ENCODE peak calls at places on chromosomes 1 and 21, in nine cellular contexts. K, B, G, S, T, U, L, W and V are unnamed samples.

GRCh38 chr1:207793327-207793726 is 41.5 kb downstream of the CD46 start:
- DNase-seq in K (no peak), G (no peak), B (no peak), T (no peak), U (no peak), W (no peak), L (no peak), S (no peak), V (no peak)

GRCh38 chr1:31782766-31783410 is 18.7 kb upstream of the ADGRB2 start:
- DNase-seq in W (no peak), B (peak), T (no peak), G (no peak), L (no peak), K (no peak), S (no peak), U (no peak), V (no peak)

GRCh38 chr1:230149751-230150584 is 82.9 kb downstream of the GALNT2 start:
- DNase-seq in T (no peak), S (no peak), K (no peak), U (no peak), B (no peak), W (no peak), G (no peak), L (no peak), V (no peak)

GRCh38 chr1:84073266-84073665 is 70.8 kb upstream of the PRKACB start:
- DNase-seq in B (no peak), U (no peak), G (no peak), S (no peak), K (no peak), T (peak), W (no peak), L (no peak), V (no peak)

GRCh38 chr21:35226302-35226701 is 177.2 kb upstream of the RUNX1 start:
- DNase-seq in B (no peak), S (no peak), T (peak), W (no peak), L (no peak), U (no peak), K (no peak), G (peak), V (no peak)

GRCh38 chr1:4657920-4658585 is 3.6 kb downstream of the AJAP1 start:
- DNase-seq in T (no peak), L (no peak), G (no peak), W (peak), K (no peak), B (no peak), S (peak), U (no peak), V (no peak)

GRCh38 chr1:181056560-181056959 is 22.8 kb downstream of the MR1 start:
- DNase-seq in T (no peak), G (no peak), L (no peak), S (no peak), U (no peak), K (no peak), W (no peak), B (no peak), V (no peak)

GRCh38 chr1:230781596-230781995 is 34.4 kb downstream of the CAPN9 start:
- DNase-seq in B (no peak), S (no peak), G (no peak), U (no peak), L (no peak), T (no peak), K (no peak), W (no peak), V (no peak)

GRCh38 chr1:227808566-227808965 is 6.9 kb upstream of the PRSS38 start:
- DNase-seq in K (peak), W (no peak), G (no peak), B (no peak), S (no peak), U (no peak), L (no peak), T (peak), V (no peak)

GRCh38 chr1:227889863-227890405 is 57.8 kb downstream of the WNT9A start:
- DNase-seq in U (no peak), S (no peak), L (peak), W (no peak), K (no peak), T (no peak), B (no peak), G (no peak), V (no peak)

GRCh38 chr21:34202553-34203332 is 129.4 kb downstream of the MRPS6 start:
- DNase-seq in B (no peak), U (no peak), G (peak), K (peak), S (peak), T (no peak), L (no peak), W (peak), V (no peak)

GRCh38 chr1:109969430-109969829 is 15.1 kb upstream of the AHCYL1 start:
- DNase-seq in T (peak), S (no peak), G (no peak), K (no peak), L (no peak), W (no peak), B (no peak), U (no peak), V (no peak)

GRCh38 chr1:187465441-187465840 is 636.7 kb downstream of the PLA2G4A start:
- DNase-seq in W (no peak), B (no peak), T (no peak), U (no peak), L (no peak), K (no peak), G (no peak), S (no peak), V (no peak)

GRCh38 chr21:35367558-35367957 is 318.5 kb upstream of the RUNX1 start:
- DNase-seq in T (peak), B (no peak), S (no peak), L (no peak), G (no peak), W (no peak), U (no peak), K (no peak), V (no peak)

GRCh38 chr1:10674700-10675598 is 121.5 kb downstream of the CASZ1 start:
- DNase-seq in G (no peak), B (no peak), U (no peak), L (no peak), W (no peak), K (no peak), T (no peak), S (no peak), V (no peak)

GRCh38 chr1:85048296-85049064 is at the start of gene MCOLN3:
- DNase-seq in L (peak), G (peak), S (no peak), B (peak), U (peak), T (peak), W (peak), K (peak), V (peak)

GRCh38 chr1:119743776-119744597 is 24.7 kb downstream of the HMGCS2 start:
- DNase-seq in W (peak), B (peak), K (peak), L (peak), G (peak), S (peak), T (peak), U (peak), V (peak)

GRCh38 chr1:59678065-59678808 is 136.5 kb upstream of the HOOK1 start:
- DNase-seq in G (no peak), K (no peak), B (no peak), S (no peak), U (no peak), L (no peak), W (no peak), T (no peak), V (no peak)

GRCh38 chr1:67390041-67390887 is 39.9 kb downstream of the SERBP1 start:
- DNase-seq in T (peak), S (no peak), U (peak), B (no peak), L (no peak), K (no peak), G (no peak), W (no peak), V (no peak)

GRCh38 chr1:226568077-226568831 is 19.7 kb downstream of the STUM start:
- DNase-seq in G (no peak), B (peak), U (no peak), S (no peak), K (peak), L (peak), T (peak), W (peak), V (no peak)

GRCh38 chr1:76826072-76826827 is 41.0 kb upstream of the ST6GALNAC5 start:
- DNase-seq in L (no peak), G (no peak), K (no peak), U (peak), W (no peak), S (no peak), B (no peak), T (peak), V (no peak)

GRCh38 chr1:101242331-101243050 is 5.7 kb downstream of the S1PR1 start:
- DNase-seq in S (no peak), L (no peak), G (no peak), T (no peak), K (no peak), U (no peak), B (no peak), W (no peak), V (no peak)

GRCh38 chr21:32499249-32500055 is 85.9 kb downstream of the TCP10L start:
- DNase-seq in S (no peak), L (no peak), U (no peak), G (no peak), T (peak), W (no peak), B (no peak), K (no peak), V (no peak)

GRCh38 chr21:45972353-45972715 is 9.2 kb upstream of the COL6A1 start:
- DNase-seq in S (no peak), W (peak), U (no peak), L (peak), G (peak), T (peak), B (peak), K (no peak), V (no peak)

GRCh38 chr1:27597036-27597435 is 6.9 kb downstream of the AHDC1 start:
- DNase-seq in S (no peak), W (no peak), G (no peak), B (no peak), U (no peak), T (no peak), L (no peak), K (no peak), V (no peak)

GRCh38 chr1:66445492-66446181 is 88.3 kb upstream of the SGIP1 start:
- DNase-seq in T (no peak), W (no peak), S (peak), B (no peak), U (no peak), G (no peak), L (no peak), K (no peak), V (no peak)

GRCh38 chr1:232183802-232184201 is 446.1 kb downstream of the SIPA1L2 start:
- DNase-seq in K (no peak), L (no peak), W (no peak), G (no peak), B (no peak), S (no peak), U (no peak), T (no peak), V (no peak)

GRCh38 chr1:32249831-32250525 is 1.1 kb upstream of the LCK start:
- DNase-seq in B (no peak), S (no peak), K (no peak), G (peak), W (no peak), L (peak), U (peak), T (no peak), V (peak)

GRCh38 chr1:84356881-84357280 is 41.4 kb upstream of the DNASE2B start:
- DNase-seq in L (no peak), G (no peak), U (no peak), T (no peak), B (no peak), S (no peak), W (no peak), K (no peak), V (no peak)

GRCh38 chr1:41418868-41419583 is 57.8 kb downstream of the FOXO6 start:
- DNase-seq in U (peak), S (no peak), W (no peak), L (no peak), B (peak), K (peak), G (peak), T (peak), V (no peak)

GRCh38 chr1:58982259-58982998 is 198.6 kb upstream of the JUN start:
- DNase-seq in B (no peak), W (peak), S (no peak), L (peak), K (no peak), G (peak), U (no peak), T (peak), V (no peak)

GRCh38 chr1:184624626-184625025 is 130.0 kb downstream of the EDEM3 start:
- DNase-seq in B (no peak), L (no peak), G (no peak), S (no peak), K (no peak), W (no peak), T (peak), U (peak), V (no peak)

GRCh38 chr1:219031821-219032220 is 141.9 kb upstream of the LYPLAL1 start:
- DNase-seq in G (no peak), K (peak), S (no peak), U (no peak), L (no peak), T (no peak), W (no peak), B (no peak), V (no peak)

GRCh38 chr1:1118011-1118892 is 2.4 kb upstream of the C1orf159 start:
- DNase-seq in S (no peak), L (peak), G (no peak), B (peak), U (no peak), K (no peak), T (no peak), W (no peak), V (no peak)

GRCh38 chr1:159600894-159601293 is 13.3 kb downstream of the APCS start:
- DNase-seq in G (no peak), B (no peak), U (no peak), L (no peak), K (no peak), T (no peak), S (no peak), W (no peak), V (no peak)
- H3K27ac ChIP-seq in G (no peak), B (no peak), U (no peak), L (no peak), K (peak), T (no peak), S (no peak), W (no peak), V (no peak)

DNA sequence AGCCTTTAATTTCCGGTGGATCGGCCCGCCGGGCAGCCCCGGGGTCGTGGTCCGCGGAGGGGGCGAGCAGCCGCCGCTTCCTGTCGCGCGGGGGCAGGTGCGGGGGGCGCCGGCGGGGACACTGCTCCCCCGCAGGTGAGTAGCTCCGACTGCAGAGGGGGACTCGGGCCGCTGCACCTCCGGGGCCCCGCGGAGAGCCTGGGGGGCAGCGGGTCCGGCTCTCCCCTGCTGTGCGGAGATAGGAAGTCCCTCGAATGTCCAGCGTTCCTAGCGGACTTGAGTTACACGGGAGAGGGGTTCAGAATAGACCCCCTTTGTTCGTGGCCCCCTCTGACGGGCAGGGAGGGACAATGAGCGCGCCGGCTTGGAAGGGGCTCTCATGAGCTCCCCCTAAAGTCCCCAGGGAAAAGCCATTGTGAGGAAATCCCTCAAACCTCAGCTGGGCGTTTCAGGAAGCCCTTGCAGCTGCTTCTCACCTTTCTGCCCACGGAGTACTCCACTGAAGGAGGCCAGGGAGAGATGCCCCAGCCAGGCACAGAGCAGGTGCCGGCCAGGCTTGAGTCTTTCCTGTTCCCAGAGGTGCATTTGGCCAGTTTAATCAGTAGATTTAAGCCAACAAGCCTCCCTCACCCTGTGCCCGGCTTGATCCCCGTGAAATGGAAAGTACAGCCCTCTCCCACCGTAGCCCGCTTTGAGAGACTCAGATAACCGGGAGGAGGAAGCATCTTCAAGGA is 925 bp downstream of the PDE9A start:
- DNase-seq in S (no peak), B (no peak), K (peak), U (no peak), L (no peak), W (peak), T (no peak), G (no peak), V (peak)
- H3K27ac ChIP-seq in S (peak), B (peak), K (peak), U (no peak), L (no peak), W (no peak), T (no peak), G (no peak), V (peak)

DNA sequence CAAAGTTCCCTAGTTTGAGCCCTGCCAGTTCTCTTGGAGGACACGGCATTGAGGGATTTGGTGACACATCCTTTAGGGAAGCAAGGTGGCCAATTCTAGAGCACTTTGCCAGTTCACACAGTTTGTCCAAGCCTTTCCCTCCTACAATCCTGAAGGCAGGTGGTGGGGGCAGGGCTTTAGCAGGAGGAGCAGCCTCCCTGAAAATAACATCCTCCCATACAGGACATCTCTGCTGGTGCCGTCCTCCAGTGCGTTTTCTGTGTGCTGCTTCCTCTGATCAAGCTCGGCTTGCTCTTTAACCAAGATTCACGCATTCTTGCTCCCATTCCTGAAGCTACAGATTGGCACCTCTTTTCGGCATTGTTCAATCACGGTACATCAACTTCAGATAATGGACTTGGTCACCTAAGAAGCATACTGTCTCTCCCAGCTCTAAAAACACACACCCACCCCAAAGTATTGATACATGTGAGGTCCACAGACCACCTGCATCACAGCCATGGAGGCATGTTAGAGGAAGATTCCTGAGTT is 7.5 kb upstream of the DPT start:
- DNase-seq in W (no peak), B (no peak), T (no peak), G (no peak), K (no peak), U (no peak), S (no peak), L (no peak), V (no peak)
- H3K27ac ChIP-seq in W (no peak), B (no peak), T (no peak), G (no peak), K (no peak), U (no peak), S (no peak), L (no peak), V (no peak)

GRCh38 chr1:157025856-157026255 is 19.7 kb downstream of the ARHGEF11 start:
- DNase-seq in B (no peak), W (no peak), U (no peak), G (no peak), L (no peak), K (no peak), S (no peak), T (peak), V (no peak)
- H3K27ac ChIP-seq in B (no peak), W (no peak), U (no peak), G (no peak), L (no peak), K (no peak), S (no peak), T (peak), V (no peak)

DNA sequence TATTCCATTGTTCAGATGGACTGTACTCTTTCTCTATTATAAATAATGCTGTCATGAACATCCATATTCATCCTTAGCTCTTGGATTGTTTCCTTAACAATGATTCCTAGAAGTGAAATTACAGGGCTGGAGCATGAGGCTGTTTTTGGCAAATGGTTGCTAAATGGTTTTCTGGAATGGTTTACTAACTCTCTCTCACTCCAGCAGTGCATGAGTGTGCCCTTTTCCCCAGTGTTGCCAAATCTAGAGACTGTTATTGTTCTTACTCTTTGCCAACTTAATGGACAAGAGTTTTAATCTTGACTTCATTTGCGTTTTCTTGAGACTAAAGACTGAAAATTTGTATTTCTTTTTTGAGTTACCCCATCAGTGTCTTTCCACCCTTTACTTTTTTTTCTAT is 113.0 kb downstream of the PAPPA2 start:
- DNase-seq in B (no peak), K (no peak), G (no peak), W (no peak), L (no peak), S (no peak), U (no peak), T (peak), V (no peak)
- H3K27ac ChIP-seq in B (no peak), K (no peak), G (no peak), W (no peak), L (no peak), S (no peak), U (no peak), T (no peak), V (no peak)

DNA sequence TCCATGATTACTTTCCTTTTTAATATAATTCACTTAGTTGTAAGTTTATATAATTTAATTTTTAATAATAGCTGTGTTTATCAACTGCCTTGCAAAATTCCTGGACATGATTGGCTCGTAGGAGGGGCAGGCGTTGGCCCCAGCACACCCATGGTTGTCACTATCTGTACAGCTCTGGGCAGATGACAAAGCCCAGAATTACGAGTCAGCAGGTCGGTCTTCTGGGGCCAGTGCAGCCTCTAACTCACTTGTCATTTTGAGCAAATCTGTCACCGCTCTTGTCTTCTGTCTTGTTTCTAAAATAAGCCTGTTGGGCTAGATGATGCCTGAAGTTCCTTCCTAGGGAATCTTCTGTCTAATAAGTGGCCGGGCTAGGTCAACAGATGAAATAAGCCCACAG is 21.4 kb upstream of the LRRC38 start:
- DNase-seq in U (no peak), B (no peak), S (no peak), L (no peak), T (no peak), W (no peak), K (no peak), G (peak), V (no peak)
- H3K27ac ChIP-seq in U (no peak), B (no peak), S (no peak), L (no peak), T (no peak), W (no peak), K (no peak), G (peak), V (no peak)

GRCh38 chr21:41425588-41425953 is 468 bp upstream of the MX1 start:
- DNase-seq in B (no peak), K (no peak), L (no peak), U (no peak), T (no peak), W (no peak), G (no peak), S (no peak), V (no peak)
- H3K27ac ChIP-seq in B (no peak), K (peak), L (peak), U (peak), T (no peak), W (no peak), G (peak), S (peak), V (peak)

GRCh38 chr1:91795601-91796389 is 90.2 kb downstream of the TGFBR3 start:
- DNase-seq in W (no peak), K (no peak), S (no peak), G (no peak), B (no peak), U (no peak), L (no peak), T (peak), V (no peak)

GRCh38 chr1:91798241-91798648 is 87.7 kb downstream of the TGFBR3 start:
- DNase-seq in B (no peak), L (no peak), T (peak), G (no peak), W (no peak), S (no peak), K (no peak), U (no peak), V (no peak)

GRCh38 chr1:91796390-91796654 is 89.6 kb downstream of the TGFBR3 start:
- DNase-seq in L (no peak), U (no peak), B (no peak), G (no peak), K (no peak), W (no peak), T (no peak), S (no peak), V (no peak)

GRCh38 chr1:91798741-91799140 is 87.2 kb downstream of the TGFBR3 start:
- DNase-seq in B (no peak), G (no peak), T (peak), U (no peak), S (no peak), L (no peak), W (no peak), K (no peak), V (no peak)

GRCh38 chr1:91797164-91797563 is 88.8 kb downstream of the TGFBR3 start:
- DNase-seq in L (no peak), T (no peak), K (no peak), B (no peak), S (no peak), U (no peak), G (no peak), W (no peak), V (no peak)
- H3K27ac ChIP-seq in L (no peak), T (no peak), K (no peak), B (no peak), S (no peak), U (peak), G (peak), W (no peak), V (no peak)

GRCh38 chr21:43274946-43275310 is 106.1 kb downstream of the CRYAA start:
- DNase-seq in T (no peak), L (no peak), G (peak), U (no peak), S (no peak), W (peak), B (no peak), K (no peak), V (no peak)
- H3K27ac ChIP-seq in T (no peak), L (no peak), G (no peak), U (no peak), S (no peak), W (no peak), B (no peak), K (peak), V (no peak)